ENCODE peak calls at places on chromosomes 12 and 14, in six cellular contexts. J is body of pancreas; F is NCI-H510A; Y is GM10248; S is cardiac fibroblast; C is stimulated activated CD4-positive, alpha-beta T cell treated with anti-CD3 and anti-CD28 coated beads, Interleukin-4, amount 100 ng/mL, for 24 hours. D is an unnamed sample.

GRCh38 chr14:50447491-50447890 is 50.8 kb upstream of the CDKL1 start:
- DNase-seq in J (no peak), F (no peak), Y (no peak), S (peak; percentile 16), C (no peak), D (no peak)

GRCh38 chr12:103654816-103655215 is 67.7 kb downstream of the STAB2 start:
- DNase-seq in J (no peak), F (no peak), Y (no peak), S (no peak), C (no peak), D (no peak)

GRCh38 chr14:37903561-37904191 is 304.0 kb upstream of the SSTR1 start:
- DNase-seq in J (peak; percentile 18), F (peak; percentile 8), Y (peak; percentile 14), S (peak; percentile 65), C (peak; percentile 4), D (no peak)

GRCh38 chr14:103628221-103628683 is 759 bp upstream of the KLC1 start:
- DNase-seq in J (peak; percentile 68), F (no peak), Y (peak; percentile 55), S (peak; percentile 75), C (peak; percentile 14), D (no peak)

GRCh38 chr14:58638231-58639205 is 756 bp downstream of the DACT1 start:
- DNase-seq in J (peak; percentile 18), F (no peak), Y (peak; percentile 39), S (peak; percentile 42), C (peak; percentile 12), D (no peak)

GRCh38 chr14:50967104-50967503 is 22.8 kb upstream of the PYGL start:
- DNase-seq in J (no peak), F (no peak), Y (no peak), S (peak; percentile 26), C (no peak), D (no peak)

GRCh38 chr12:122089080-122089479 is 10.5 kb downstream of the MLXIP start:
- DNase-seq in J (peak; percentile 11), F (no peak), Y (no peak), S (no peak), C (no peak), D (no peak)

GRCh38 chr12:64656429-64656828 is 46.1 kb downstream of the RASSF3 start:
- DNase-seq in J (peak; percentile 38), F (no peak), Y (no peak), S (no peak), C (no peak), D (no peak)

GRCh38 chr14:77965919-77966435 is 166.1 kb downstream of the ADCK1 start:
- DNase-seq in J (peak; percentile 13), F (peak; percentile 40), Y (peak; percentile 51), S (peak; percentile 38), C (no peak), D (peak; percentile 67)